ENCODE peak calls at places on chromosomes 6 and 20, in nine cellular contexts. Z is nephron progenitor cell, W is GDM1, X is NCI-H1694 treated with DMSO at 0.1 percent for 48 hours, T is SHP77 treated with DMSO at 0.1 percent for 48 hours, V is HCT116, B is pancreas, N is HCEC 1CT, P is upper lobe of left lung. F is an unnamed sample.

GRCh38 chr6:146902846-146903245 is 301.4 kb upstream of the STXBP5 start:
- DNase-seq in Z (no peak), W (no peak), X (no peak), T (no peak), V (no peak), B (no peak), N (no peak), P (no peak), F (no peak)

GRCh38 chr20:4730782-4731181 is 9.1 kb downstream of the PRND start:
- DNase-seq in Z (peak), W (no peak), X (no peak), T (no peak), V (no peak), B (no peak), N (no peak), P (no peak), F (no peak)

GRCh38 chr6:27651371-27651732 is 178.4 kb upstream of the ZNF184 start:
- DNase-seq in Z (peak), W (no peak), X (no peak), T (peak), V (peak), B (no peak), N (no peak), P (no peak), F (no peak)

GRCh38 chr6:135212935-135213334 is 31.8 kb downstream of the MYB start:
- DNase-seq in Z (no peak), W (no peak), X (no peak), T (no peak), V (no peak), B (no peak), N (peak), P (no peak), F (no peak)

GRCh38 chr6:7146079-7146828 is 38.5 kb downstream of the RREB1 start:
- DNase-seq in Z (no peak), W (peak), X (peak), T (no peak), V (no peak), B (peak), N (peak), P (no peak), F (no peak)

GRCh38 chr6:160931378-160932343 is 59.9 kb upstream of the MAP3K4 start:
- DNase-seq in Z (no peak), W (no peak), X (no peak), T (no peak), V (no peak), B (no peak), N (no peak), P (no peak), F (no peak)

GRCh38 chr6:76351275-76351674 is 278.8 kb upstream of the IMPG1 start:
- DNase-seq in Z (no peak), W (no peak), X (peak), T (peak), V (peak), B (no peak), N (no peak), P (no peak), F (no peak)

GRCh38 chr6:36387440-36388303 is at the start of gene ETV7:
- DNase-seq in Z (peak), W (no peak), X (no peak), T (no peak), V (no peak), B (peak), N (no peak), P (peak), F (no peak)

GRCh38 chr6:34386316-34387137 is 5.9 kb downstream of the NUDT3 start:
- DNase-seq in Z (no peak), W (no peak), X (no peak), T (no peak), V (no peak), B (no peak), N (peak), P (no peak), F (no peak)

GRCh38 chr20:4507288-4507719 is 214.4 kb upstream of the PRND start:
- DNase-seq in Z (no peak), W (no peak), X (no peak), T (no peak), V (no peak), B (no peak), N (peak), P (no peak), F (no peak)

GRCh38 chr6:138563650-138564049 is 64.4 kb upstream of the NHSL1 start:
- DNase-seq in Z (no peak), W (no peak), X (no peak), T (no peak), V (no peak), B (no peak), N (no peak), P (no peak), F (no peak)

GRCh38 chr6:12776291-12776690 is 59.7 kb downstream of the PHACTR1 start:
- DNase-seq in Z (no peak), W (no peak), X (no peak), T (no peak), V (no peak), B (no peak), N (no peak), P (no peak), F (no peak)

GRCh38 chr6:105692630-105693212 is 289.8 kb upstream of the PREP start:
- DNase-seq in Z (no peak), W (peak), X (peak), T (no peak), V (no peak), B (no peak), N (no peak), P (no peak), F (no peak)

GRCh38 chr6:22082278-22082677 is 214.6 kb downstream of the PRL start:
- DNase-seq in Z (no peak), W (no peak), X (no peak), T (no peak), V (no peak), B (no peak), N (no peak), P (no peak), F (no peak)

GRCh38 chr20:53922901-53923314 is 147.5 kb downstream of the BCAS1 start:
- DNase-seq in Z (no peak), W (peak), X (no peak), T (no peak), V (no peak), B (no peak), N (no peak), P (no peak), F (no peak)

GRCh38 chr6:17394192-17394611 is 807 bp downstream of the CAP2 start:
- DNase-seq in Z (peak), W (no peak), X (peak), T (no peak), V (peak), B (peak), N (peak), P (no peak), F (no peak)

GRCh38 chr20:23327617-23328333 is 22.8 kb upstream of the NXT1 start:
- DNase-seq in Z (no peak), W (no peak), X (no peak), T (no peak), V (no peak), B (no peak), N (no peak), P (peak), F (no peak)

GRCh38 chr6:139030539-139030938 is 2.0 kb downstream of the ABRACL start:
- DNase-seq in Z (no peak), W (peak), X (no peak), T (no peak), V (no peak), B (no peak), N (no peak), P (no peak), F (no peak)

F was measured in NCI-H524 treated with DMSO at 0.1 percent for 48 hours.